ENCODE peak calls at places on chromosomes 2 and 18, in four cellular contexts. One of them, this sample, is unnamed.

GRCh38 chr18:6543330-6543908 is 128.7 kb upstream of the L3MBTL4 start:
- DNase-seq in prostate gland: no peak
- DNase-seq in GM23338: peak
- DNase-seq in stomach: no peak
- DNase-seq in this sample: no peak

GRCh38 chr18:50879302-50880107 is 587 bp downstream of the ME2 start:
- DNase-seq in stomach: peak
- DNase-seq in GM23338: no peak
- DNase-seq in prostate gland: peak
- DNase-seq in this sample: no peak

GRCh38 chr2:105580870-105581567 is 163.7 kb upstream of the NCK2 start:
- DNase-seq in stomach: no peak
- DNase-seq in prostate gland: no peak
- DNase-seq in GM23338: no peak
- DNase-seq in this sample: no peak

GRCh38 chr2:20418519-20418918 is 28.4 kb upstream of the RHOB start:
- DNase-seq in GM23338: no peak
- DNase-seq in stomach: peak
- DNase-seq in prostate gland: no peak
- DNase-seq in this sample: no peak

GRCh38 chr18:13218376-13219011 is at the start of gene LDLRAD4:
- DNase-seq in stomach: peak
- DNase-seq in GM23338: peak
- DNase-seq in prostate gland: peak
- DNase-seq in this sample: peak

GRCh38 chr18:63301458-63301857 is 18.1 kb downstream of the BCL2 start:
- DNase-seq in GM23338: no peak
- DNase-seq in prostate gland: no peak
- DNase-seq in stomach: no peak
- DNase-seq in this sample: no peak

GRCh38 chr2:135585586-135585985 is 54.3 kb downstream of the R3HDM1 start:
- DNase-seq in prostate gland: no peak
- DNase-seq in GM23338: peak
- DNase-seq in stomach: no peak
- DNase-seq in this sample: no peak

GRCh38 chr2:159963700-159964099 is 98.7 kb downstream of the PLA2R1 start:
- DNase-seq in stomach: no peak
- DNase-seq in GM23338: no peak
- DNase-seq in prostate gland: no peak
- DNase-seq in this sample: no peak

GRCh38 chr2:160477032-160477431 is 16.6 kb downstream of the RBMS1 start:
- DNase-seq in GM23338: no peak
- DNase-seq in prostate gland: no peak
- DNase-seq in stomach: no peak
- DNase-seq in this sample: no peak

GRCh38 chr2:203798296-203799157 is 69.0 kb upstream of the CTLA4 start:
- DNase-seq in GM23338: no peak
- DNase-seq in stomach: no peak
- DNase-seq in prostate gland: no peak
- DNase-seq in this sample: no peak

GRCh38 chr2:240170883-240171282 is 30.4 kb upstream of the OTOS start:
- DNase-seq in prostate gland: no peak
- DNase-seq in stomach: no peak
- DNase-seq in GM23338: no peak
- DNase-seq in this sample: no peak

GRCh38 chr2:99877963-99878362 is 264.4 kb downstream of the AFF3 start:
- DNase-seq in GM23338: no peak
- DNase-seq in prostate gland: no peak
- DNase-seq in stomach: no peak
- DNase-seq in this sample: no peak

GRCh38 chr2:172153161-172153560 is 50.5 kb upstream of the DLX2 start:
- DNase-seq in prostate gland: no peak
- DNase-seq in stomach: no peak
- DNase-seq in GM23338: no peak
- DNase-seq in this sample: no peak

GRCh38 chr2:138744709-138745108 is 35.5 kb downstream of the NXPH2 start:
- DNase-seq in GM23338: no peak
- DNase-seq in prostate gland: no peak
- DNase-seq in stomach: no peak
- DNase-seq in this sample: no peak

GRCh38 chr18:57915241-57915640 is 112.1 kb upstream of the ATP8B1 start:
- DNase-seq in prostate gland: no peak
- DNase-seq in stomach: no peak
- DNase-seq in GM23338: no peak
- DNase-seq in this sample: no peak

GRCh38 chr18:57889841-57890240 is 86.7 kb upstream of the ATP8B1 start:
- DNase-seq in GM23338: no peak
- DNase-seq in prostate gland: no peak
- DNase-seq in stomach: no peak
- DNase-seq in this sample: no peak

GRCh38 chr18:52131845-52132244 is 208.2 kb upstream of the DCC start:
- DNase-seq in stomach: no peak
- DNase-seq in GM23338: no peak
- DNase-seq in prostate gland: no peak
- DNase-seq in this sample: no peak

GRCh38 chr2:142724186-142724585 is 153.3 kb upstream of the KYNU start:
- DNase-seq in prostate gland: no peak
- DNase-seq in stomach: no peak
- DNase-seq in GM23338: no peak
- DNase-seq in this sample: no peak

GRCh38 chr2:172090044-172090946 is 5.0 kb downstream of the DLX1 start:
- DNase-seq in prostate gland: no peak
- DNase-seq in stomach: no peak
- DNase-seq in GM23338: peak
- DNase-seq in this sample: no peak

GRCh38 chr2:85264471-85264870 is 63.3 kb downstream of the TGOLN2 start:
- DNase-seq in stomach: no peak
- DNase-seq in prostate gland: no peak
- DNase-seq in GM23338: peak
- DNase-seq in this sample: no peak

GRCh38 chr2:229566380-229566779 is 148.0 kb downstream of the DNER start:
- DNase-seq in stomach: no peak
- DNase-seq in prostate gland: no peak
- DNase-seq in GM23338: no peak
- DNase-seq in this sample: no peak

GRCh38 chr18:23494992-23495391 is 8.3 kb upstream of the RMC1 start:
- DNase-seq in stomach: no peak
- DNase-seq in prostate gland: no peak
- DNase-seq in GM23338: no peak
- DNase-seq in this sample: no peak

GRCh38 chr18:23498062-23498582 is 5.2 kb upstream of the RMC1 start:
- DNase-seq in stomach: no peak
- DNase-seq in GM23338: no peak
- DNase-seq in prostate gland: no peak
- DNase-seq in this sample: no peak

GRCh38 chr18:23493654-23494053 is 9.7 kb upstream of the RMC1 start:
- DNase-seq in GM23338: no peak
- DNase-seq in stomach: no peak
- DNase-seq in prostate gland: no peak
- DNase-seq in this sample: no peak

GRCh38 chr18:23498877-23499570 is 4.3 kb upstream of the RMC1 start:
- DNase-seq in prostate gland: peak
- DNase-seq in stomach: peak
- DNase-seq in GM23338: peak
- DNase-seq in this sample: peak

GRCh38 chr18:23495723-23496440 is 7.4 kb upstream of the RMC1 start:
- DNase-seq in prostate gland: peak
- DNase-seq in GM23338: no peak
- DNase-seq in stomach: no peak
- DNase-seq in this sample: no peak
- H3K4me3 ChIP-seq in prostate gland: no peak
- H3K4me3 ChIP-seq in GM23338: no peak
- H3K4me3 ChIP-seq in stomach: no peak
- H3K4me3 ChIP-seq in this sample: no peak

DNA sequence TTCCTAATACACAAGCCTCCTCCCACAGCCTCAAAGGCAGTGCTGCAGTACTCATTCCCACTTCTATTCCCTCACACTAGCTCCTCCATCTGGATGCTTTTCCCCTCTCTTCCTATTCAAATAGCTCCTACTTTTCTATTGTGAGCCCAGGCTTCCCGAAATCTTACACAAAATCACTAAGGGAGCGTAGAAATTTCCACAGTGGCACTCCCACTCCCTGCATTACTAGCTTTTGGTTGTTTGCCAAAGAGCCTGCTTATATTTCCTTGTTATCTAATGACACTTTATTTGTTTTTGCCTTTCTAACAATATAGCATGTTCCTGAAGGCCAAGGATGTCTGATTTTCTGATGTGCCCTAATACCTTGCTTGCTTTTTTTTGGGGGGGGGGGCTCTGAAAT is 10.9 kb downstream of the EPAS1 start:
- DNase-seq in prostate gland: no peak
- DNase-seq in stomach: no peak
- DNase-seq in GM23338: no peak
- DNase-seq in this sample: no peak
- H3K27ac ChIP-seq in prostate gland: no peak
- H3K27ac ChIP-seq in stomach: peak
- H3K27ac ChIP-seq in GM23338: no peak
- H3K27ac ChIP-seq in this sample: peak

GRCh38 chr2:11241804-11242203 is 86.5 kb downstream of the SLC66A3 start:
- DNase-seq in prostate gland: no peak
- DNase-seq in GM23338: no peak
- DNase-seq in stomach: no peak
- DNase-seq in this sample: no peak
- TF ChIP-seq POLR2AphosphoS5 in prostate gland: no peak
- TF ChIP-seq POLR2AphosphoS5 in GM23338: no peak
- TF ChIP-seq POLR2AphosphoS5 in stomach: no peak
- TF ChIP-seq POLR2AphosphoS5 in this sample: no peak

DNA sequence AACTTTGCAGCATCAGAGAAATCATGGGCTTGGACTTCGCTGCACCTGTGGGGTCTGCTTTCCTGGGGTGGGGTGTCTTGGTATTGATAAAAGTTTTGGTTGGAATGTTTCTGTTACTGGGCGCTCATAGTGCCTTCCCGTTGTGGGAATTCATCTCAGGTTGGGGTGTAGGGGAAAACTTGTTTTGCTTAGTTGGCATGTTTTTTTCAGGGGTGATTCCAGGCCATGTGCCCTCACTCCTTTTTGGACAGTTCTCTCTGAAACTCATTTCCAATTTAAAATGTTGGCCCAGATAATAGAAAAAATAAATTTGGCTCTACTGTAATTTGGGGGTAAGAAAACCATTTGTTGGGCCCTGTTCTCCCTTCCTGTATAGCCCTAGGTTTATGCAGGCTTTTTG is 1.5 kb downstream of the LTBP1 start:
- DNase-seq in stomach: no peak
- DNase-seq in prostate gland: no peak
- DNase-seq in GM23338: no peak
- DNase-seq in this sample: no peak
- H3K4me3 ChIP-seq in stomach: peak
- H3K4me3 ChIP-seq in prostate gland: no peak
- H3K4me3 ChIP-seq in GM23338: peak
- H3K4me3 ChIP-seq in this sample: peak

GRCh38 chr18:36576339-36576738 is 252.5 kb downstream of the TPGS2 start:
- DNase-seq in GM23338: no peak
- DNase-seq in prostate gland: no peak
- DNase-seq in stomach: no peak
- DNase-seq in this sample: no peak
- H3K27ac ChIP-seq in GM23338: no peak
- H3K27ac ChIP-seq in prostate gland: no peak
- H3K27ac ChIP-seq in stomach: no peak
- H3K27ac ChIP-seq in this sample: no peak

GRCh38 chr2:39999864-40000263 is 220.8 kb upstream of the THUMPD2 start:
- DNase-seq in stomach: no peak
- DNase-seq in GM23338: no peak
- DNase-seq in prostate gland: no peak
- DNase-seq in this sample: no peak
- TF ChIP-seq POLR2AphosphoS5 in stomach: no peak
- TF ChIP-seq POLR2AphosphoS5 in GM23338: no peak
- TF ChIP-seq POLR2AphosphoS5 in prostate gland: no peak
- TF ChIP-seq POLR2AphosphoS5 in this sample: no peak

DNA sequence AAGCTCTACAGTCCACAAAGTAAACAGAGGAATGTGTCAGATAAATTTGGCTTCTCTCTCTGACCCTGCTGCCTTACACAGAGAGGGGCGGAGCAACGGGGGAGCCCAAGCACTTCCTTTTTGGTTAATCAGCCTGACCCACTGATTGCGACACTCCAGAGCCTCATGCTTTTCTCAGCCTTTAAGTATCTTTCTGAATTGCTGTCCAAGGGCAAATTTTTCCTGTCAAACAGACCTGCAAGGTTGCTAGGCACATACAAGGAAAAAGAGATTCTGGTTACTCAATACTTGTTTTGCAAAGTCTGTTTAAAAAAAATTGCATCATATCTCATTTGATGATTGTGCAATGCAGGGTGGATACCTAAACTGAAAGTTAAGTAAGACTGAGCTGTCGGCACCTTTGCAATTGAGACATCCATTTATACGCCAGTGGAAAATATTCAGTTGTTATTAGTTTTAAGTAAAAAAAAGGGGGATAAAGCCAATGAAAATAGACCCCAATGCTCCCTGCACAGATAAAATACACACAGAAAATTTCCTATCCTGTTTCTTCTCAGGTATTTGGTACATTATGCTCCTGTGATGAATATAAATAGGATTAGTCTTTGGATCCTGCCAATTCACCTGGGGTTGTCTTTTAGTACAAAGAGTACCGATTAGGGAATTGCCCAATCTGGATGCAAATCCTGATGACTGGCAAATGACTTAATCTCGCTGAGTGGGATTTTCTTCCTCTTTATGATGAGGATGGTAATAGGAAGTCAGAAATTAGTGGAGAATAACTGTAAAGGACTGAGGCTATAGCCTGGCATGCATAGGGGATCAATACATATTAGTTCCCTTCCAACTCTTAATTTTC is 260.2 kb upstream of the TRIB2 start:
- DNase-seq in stomach: peak
- DNase-seq in prostate gland: peak
- DNase-seq in GM23338: peak
- DNase-seq in this sample: peak
- H3K4me3 ChIP-seq in stomach: peak
- H3K4me3 ChIP-seq in prostate gland: no peak
- H3K4me3 ChIP-seq in GM23338: no peak
- H3K4me3 ChIP-seq in this sample: no peak

GRCh38 chr2:162457021-162457420 is 113.1 kb downstream of the GCA start:
- DNase-seq in prostate gland: no peak
- DNase-seq in stomach: no peak
- DNase-seq in GM23338: no peak
- DNase-seq in this sample: no peak
- H3K27ac ChIP-seq in prostate gland: no peak
- H3K27ac ChIP-seq in stomach: no peak
- H3K27ac ChIP-seq in GM23338: no peak
- H3K27ac ChIP-seq in this sample: no peak

GRCh38 chr2:8524823-8525222 is 157.0 kb upstream of the ID2 start:
- DNase-seq in stomach: no peak
- DNase-seq in GM23338: no peak
- DNase-seq in prostate gland: no peak
- DNase-seq in this sample: no peak

GRCh38 chr2:8525236-8525581 is 156.6 kb upstream of the ID2 start:
- DNase-seq in GM23338: no peak
- DNase-seq in stomach: no peak
- DNase-seq in prostate gland: no peak
- DNase-seq in this sample: no peak

GRCh38 chr2:8527031-8527430 is 154.8 kb upstream of the ID2 start:
- DNase-seq in stomach: no peak
- DNase-seq in GM23338: no peak
- DNase-seq in prostate gland: no peak
- DNase-seq in this sample: no peak

GRCh38 chr2:8526403-8526696 is 155.5 kb upstream of the ID2 start:
- DNase-seq in prostate gland: no peak
- DNase-seq in stomach: no peak
- DNase-seq in GM23338: no peak
- DNase-seq in this sample: no peak

GRCh38 chr2:8525582-8526402 is 156.1 kb upstream of the ID2 start:
- DNase-seq in prostate gland: peak
- DNase-seq in GM23338: peak
- DNase-seq in stomach: peak
- DNase-seq in this sample: peak
- TF ChIP-seq POLR2AphosphoS5 in prostate gland: no peak
- TF ChIP-seq POLR2AphosphoS5 in GM23338: no peak
- TF ChIP-seq POLR2AphosphoS5 in stomach: no peak
- TF ChIP-seq POLR2AphosphoS5 in this sample: no peak